ENCODE peak calls at places on chromosome 4, in five cellular contexts. T is tibial artery, U is pancreas, W is GM13976, S is MM.1S. N is an unnamed sample.

GRCh38 chr4:138310498-138310897 is 68.3 kb upstream of the SLC7A11 start:
- DNase-seq in S (no peak), T (no peak), W (no peak), U (no peak), N (no peak)

GRCh38 chr4:142307857-142308256 is 538.2 kb downstream of the INPP4B start:
- DNase-seq in S (no peak), U (no peak), W (no peak), T (no peak), N (no peak)

GRCh38 chr4:87044511-87045369 is 109.9 kb downstream of the AFF1 start:
- DNase-seq in U (no peak), S (no peak), T (no peak), W (no peak), N (no peak)

GRCh38 chr4:144562019-144562740 is 83.8 kb upstream of the HHIP start:
- DNase-seq in W (no peak), U (no peak), S (no peak), T (no peak), N (no peak)

GRCh38 chr4:140715121-140715520 is 41.1 kb downstream of the TBC1D9 start:
- DNase-seq in U (no peak), T (no peak), W (no peak), S (no peak), N (no peak)

GRCh38 chr4:113978561-113979156 is 788 bp downstream of the ARSJ start:
- DNase-seq in W (no peak), S (no peak), T (no peak), U (no peak), N (no peak)

GRCh38 chr4:94507708-94508107 is 56.0 kb downstream of the PDLIM5 start:
- DNase-seq in W (no peak), T (peak), U (peak), S (no peak), N (no peak)

GRCh38 chr4:25633541-25633940 is 22.1 kb upstream of the SLC34A2 start:
- DNase-seq in W (no peak), S (no peak), U (no peak), T (no peak), N (no peak)

GRCh38 chr4:73743825-73744602 is 3.6 kb downstream of the CXCL8 start:
- DNase-seq in U (no peak), W (no peak), S (no peak), T (no peak), N (no peak)

GRCh38 chr4:39044947-39045734 is 12.9 kb upstream of the TMEM156 start:
- DNase-seq in W (peak), T (no peak), U (peak), S (no peak), N (no peak)

GRCh38 chr4:6321361-6321760 is 51.7 kb downstream of the WFS1 start:
- DNase-seq in T (no peak), S (no peak), W (no peak), U (no peak), N (no peak)

GRCh38 chr4:121950212-121950679 is 1.6 kb downstream of the TRPC3 start:
- DNase-seq in U (peak), T (peak), W (peak), S (peak), N (peak)

GRCh38 chr4:52051213-52051614 is at the start of gene SPATA18:
- DNase-seq in S (no peak), T (no peak), W (peak), U (peak), N (peak)

GRCh38 chr4:26839534-26839951 is 21.1 kb upstream of the STIM2 start:
- DNase-seq in W (no peak), U (peak), S (no peak), T (no peak), N (no peak)

GRCh38 chr4:52862605-52863236 is 604 bp downstream of the RASL11B start:
- DNase-seq in T (no peak), W (no peak), S (no peak), U (no peak), N (peak)

GRCh38 chr4:133598779-133599178 is 449.7 kb downstream of the PCDH10 start:
- DNase-seq in W (no peak), T (no peak), S (no peak), U (no peak), N (no peak)

GRCh38 chr4:26459054-26459755 is 31.1 kb downstream of the CCKAR start:
- DNase-seq in S (peak), T (no peak), U (peak), W (peak), N (peak)

GRCh38 chr4:27089186-27089585 is 228.5 kb downstream of the STIM2 start:
- DNase-seq in W (no peak), S (no peak), U (no peak), T (no peak), N (no peak)

GRCh38 chr4:99209671-99210070 is 9.4 kb downstream of the ADH6 start:
- DNase-seq in S (no peak), T (no peak), U (no peak), W (no peak), N (no peak)

GRCh38 chr4:189656551-189657165 is 284.0 kb upstream of the FRG1 start:
- DNase-seq in U (no peak), T (peak), S (no peak), W (no peak), N (no peak)

GRCh38 chr4:175109933-175110332 is 191.8 kb downstream of the ADAM29 start:
- DNase-seq in W (no peak), T (no peak), S (peak), U (no peak), N (no peak)

GRCh38 chr4:112284662-112285411 is 867 bp downstream of the TIFA start:
- DNase-seq in W (peak), U (no peak), S (peak), T (no peak), N (no peak)

DNA sequence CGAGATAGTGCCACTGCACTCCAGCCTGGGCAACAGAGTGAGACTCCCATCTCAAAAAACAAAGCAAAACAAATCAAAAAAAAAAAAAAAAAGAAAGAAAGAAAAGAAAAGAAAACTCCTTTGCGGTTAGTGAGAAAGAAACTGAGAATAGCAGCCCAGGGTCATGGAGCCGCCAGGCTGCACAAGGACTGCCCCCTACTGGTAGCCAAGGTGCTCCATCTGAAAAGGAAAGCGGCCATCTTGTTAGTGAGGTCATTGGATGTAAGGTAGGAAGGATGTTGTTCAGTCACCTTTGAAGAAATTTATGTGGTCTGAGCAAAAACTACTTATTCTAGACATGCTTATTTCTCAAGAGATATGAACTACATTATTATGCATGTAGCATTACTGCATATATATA is 660.6 kb upstream of the TENM3 start:
- DNase-seq in T (no peak), S (no peak), W (no peak), U (no peak), N (no peak)
- TF ChIP-seq CTCF in T (no peak), S (no peak), W (no peak), U (no peak), N (peak)

DNA sequence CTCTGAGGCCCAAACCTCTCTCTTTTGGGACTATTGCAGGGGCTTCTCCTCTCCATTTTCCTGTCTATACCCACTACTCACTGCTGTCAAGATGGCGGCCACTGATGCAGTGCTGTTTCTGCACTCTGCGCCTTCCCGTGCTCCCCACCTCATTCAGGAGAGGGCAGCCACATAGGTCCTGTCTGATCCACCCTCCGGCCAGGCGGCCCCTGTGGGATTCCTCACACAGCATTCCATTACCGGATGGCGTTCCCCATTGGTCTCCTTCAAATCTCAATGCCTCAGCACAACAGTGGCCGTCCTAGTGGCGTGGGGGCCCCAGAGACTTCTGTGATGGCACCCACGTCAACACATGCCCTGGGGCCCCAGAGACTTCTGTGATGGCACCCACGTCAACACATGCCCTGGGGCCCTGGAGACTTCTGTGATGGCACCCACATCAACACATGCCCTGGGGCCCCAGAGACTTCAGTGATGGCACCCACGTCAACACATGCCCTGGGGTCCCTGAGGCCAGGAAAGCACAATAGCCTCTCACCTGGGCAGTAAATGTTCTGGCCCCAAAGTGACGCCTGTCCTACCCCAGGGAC is 7.3 kb downstream of the SPON2 start:
- DNase-seq in U (no peak), T (peak), W (no peak), S (no peak), N (no peak)
- TF ChIP-seq CTCF in U (no peak), T (no peak), W (no peak), S (no peak), N (no peak)

DNA sequence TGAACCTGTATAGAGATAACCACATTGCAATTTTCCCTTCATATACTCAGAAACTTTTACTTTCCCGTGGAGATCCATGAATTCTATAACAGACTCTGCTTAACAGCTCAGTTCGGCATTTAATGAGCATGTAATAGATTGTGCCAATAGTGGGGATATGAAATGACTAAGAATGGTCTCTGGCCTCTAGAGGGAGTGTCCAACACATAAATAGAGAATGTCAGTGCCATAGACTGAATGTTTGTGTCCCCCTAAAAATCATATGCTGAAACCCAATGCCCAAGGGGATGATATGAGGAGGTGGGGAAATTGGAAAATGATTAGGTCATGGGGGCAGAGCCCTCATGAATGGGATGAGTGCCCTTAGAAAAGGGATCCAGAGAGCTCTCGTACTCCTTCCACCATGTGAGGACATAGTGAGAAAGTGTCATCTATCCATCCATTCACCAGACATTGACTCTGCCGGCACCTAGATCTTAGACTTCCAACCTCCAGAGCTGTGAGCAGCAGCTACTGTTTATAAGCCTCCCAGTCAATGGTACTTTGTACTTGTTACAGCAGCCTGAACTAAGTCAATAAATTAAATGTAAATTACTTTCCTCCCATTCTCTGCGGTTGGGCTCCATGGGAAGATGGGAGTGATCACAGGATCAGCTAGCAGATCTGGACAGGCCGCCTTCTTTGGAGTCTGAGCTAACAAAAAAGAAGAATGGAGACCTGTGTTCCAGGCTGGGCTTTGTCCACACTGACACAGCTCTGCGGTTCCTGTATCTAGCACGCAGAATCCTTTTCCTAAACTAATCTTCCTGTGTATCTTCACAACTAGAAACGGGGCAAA is 28.1 kb upstream of the HPSE start:
- DNase-seq in S (peak), T (no peak), U (no peak), W (peak), N (no peak)
- TF ChIP-seq CTCF in S (peak), T (no peak), U (no peak), W (no peak), N (peak)

GRCh38 chr4:15961778-15962510 is 1.0 kb downstream of the FGFBP2 start:
- DNase-seq in U (no peak), W (no peak), T (no peak), S (no peak), N (no peak)

GRCh38 chr4:15964159-15964558 is 1.2 kb upstream of the FGFBP2 start:
- DNase-seq in T (no peak), S (no peak), U (no peak), W (no peak), N (no peak)

GRCh38 chr4:15963568-15963967 is 593 bp upstream of the FGFBP2 start:
- DNase-seq in S (no peak), W (peak), T (no peak), U (no peak), N (peak)

GRCh38 chr4:15965325-15965724 is 2.4 kb upstream of the FGFBP2 start:
- DNase-seq in T (no peak), U (no peak), W (no peak), S (no peak), N (no peak)

GRCh38 chr4:15963001-15963451 is at the start of gene FGFBP2:
- DNase-seq in W (peak), U (no peak), S (no peak), T (peak), N (no peak)
- TF ChIP-seq CTCF in W (peak), U (no peak), S (peak), T (no peak), N (peak)

DNA sequence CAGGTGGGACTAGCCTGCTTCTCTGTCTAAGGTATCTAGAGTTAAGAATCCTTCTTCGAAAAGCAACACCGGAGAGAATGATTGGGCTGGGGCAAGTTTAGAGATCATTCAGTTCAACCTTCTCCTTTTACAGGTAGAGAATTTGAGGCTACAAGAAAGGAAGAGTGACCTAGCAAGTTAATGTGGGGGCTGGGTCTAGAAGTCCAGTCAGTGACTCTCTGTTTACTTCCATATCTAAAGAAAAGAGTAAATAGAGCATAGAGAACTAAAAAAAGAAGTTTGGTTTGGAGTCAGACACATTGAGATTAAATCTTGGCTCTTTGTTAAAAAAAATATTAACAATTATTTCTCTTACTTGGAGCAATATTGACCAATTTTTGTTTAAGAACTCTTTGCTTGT is 64.1 kb upstream of the NPNT start:
- DNase-seq in W (no peak), U (peak), T (no peak), S (no peak), N (no peak)
- TF ChIP-seq CTCF in W (no peak), U (no peak), T (no peak), S (no peak), N (no peak)